ENCODE peak calls at places on chromosomes 6 and 20, in four cellular contexts. One of them, this sample, is unnamed.

GRCh38 chr6:113873043-113873667 is 16.0 kb downstream of the MARCKS start:
- DNase-seq in sciatic nerve: peak
- DNase-seq in progenitor cell of endocrine pancreas: no peak
- DNase-seq in NCI-H1930: no peak
- DNase-seq in this sample: no peak

GRCh38 chr6:149081281-149081680 is 236.2 kb upstream of the TAB2 start:
- DNase-seq in progenitor cell of endocrine pancreas: no peak
- DNase-seq in NCI-H1930: no peak
- DNase-seq in sciatic nerve: no peak
- DNase-seq in this sample: no peak

GRCh38 chr6:158717341-158718328 is 67.8 kb downstream of the SYTL3 start:
- DNase-seq in progenitor cell of endocrine pancreas: no peak
- DNase-seq in NCI-H1930: no peak
- DNase-seq in sciatic nerve: no peak
- DNase-seq in this sample: no peak

GRCh38 chr6:138837246-138837645 is 41.4 kb downstream of the ECT2L start:
- DNase-seq in NCI-H1930: no peak
- DNase-seq in progenitor cell of endocrine pancreas: no peak
- DNase-seq in sciatic nerve: no peak
- DNase-seq in this sample: no peak

GRCh38 chr6:43216200-43216599 is 13.1 kb downstream of the DNPH1 start:
- DNase-seq in NCI-H1930: no peak
- DNase-seq in sciatic nerve: no peak
- DNase-seq in progenitor cell of endocrine pancreas: no peak
- DNase-seq in this sample: no peak

GRCh38 chr20:59776059-59776603 is 157.3 kb downstream of the SYCP2 start:
- DNase-seq in progenitor cell of endocrine pancreas: no peak
- DNase-seq in sciatic nerve: no peak
- DNase-seq in NCI-H1930: no peak
- DNase-seq in this sample: no peak

GRCh38 chr6:37068523-37069270 is 63.2 kb downstream of the FGD2 start:
- DNase-seq in progenitor cell of endocrine pancreas: no peak
- DNase-seq in NCI-H1930: no peak
- DNase-seq in sciatic nerve: no peak
- DNase-seq in this sample: no peak

GRCh38 chr20:13349240-13349604 is 128.1 kb downstream of the ISM1 start:
- DNase-seq in progenitor cell of endocrine pancreas: no peak
- DNase-seq in NCI-H1930: no peak
- DNase-seq in sciatic nerve: no peak
- DNase-seq in this sample: no peak

GRCh38 chr6:48782230-48782629 is 671.2 kb upstream of the PTCHD4 start:
- DNase-seq in progenitor cell of endocrine pancreas: no peak
- DNase-seq in NCI-H1930: no peak
- DNase-seq in sciatic nerve: no peak
- DNase-seq in this sample: no peak

GRCh38 chr6:14074723-14075503 is 42.7 kb upstream of the CD83 start:
- DNase-seq in NCI-H1930: no peak
- DNase-seq in sciatic nerve: no peak
- DNase-seq in progenitor cell of endocrine pancreas: no peak
- DNase-seq in this sample: no peak

This sample was measured in ecto neural progenitor cell.